ENCODE peak calls at places on chromosomes 16 and 17, in four cellular contexts. One of them, this sample, is unnamed.

GRCh38 chr17:42895185-42895555 is 5.4 kb upstream of the G6PC1 start:
- DNase-seq in sigmoid colon: peak
- DNase-seq in AG04450: peak
- DNase-seq in HL-60: no peak
- DNase-seq in this sample: peak

GRCh38 chr17:62804822-62805221 is 3.3 kb downstream of the MARCHF10 start:
- DNase-seq in HL-60: no peak
- DNase-seq in AG04450: no peak
- DNase-seq in sigmoid colon: no peak
- DNase-seq in this sample: no peak

GRCh38 chr16:22770866-22771265 is 43.1 kb upstream of the HS3ST2 start:
- DNase-seq in sigmoid colon: no peak
- DNase-seq in HL-60: no peak
- DNase-seq in AG04450: no peak
- DNase-seq in this sample: no peak

GRCh38 chr16:2611499-2611862 is 70.8 kb upstream of the KCTD5 start:
- DNase-seq in AG04450: no peak
- DNase-seq in HL-60: no peak
- DNase-seq in sigmoid colon: no peak
- DNase-seq in this sample: no peak

GRCh38 chr17:44623070-44623725 is 33.1 kb upstream of the MEIOC start:
- DNase-seq in sigmoid colon: peak
- DNase-seq in AG04450: no peak
- DNase-seq in HL-60: no peak
- DNase-seq in this sample: no peak

GRCh38 chr16:10362077-10362863 is 23.6 kb upstream of the ATF7IP2 start:
- DNase-seq in sigmoid colon: no peak
- DNase-seq in AG04450: no peak
- DNase-seq in HL-60: peak
- DNase-seq in this sample: no peak

GRCh38 chr17:2964831-2965230 is 98.6 kb downstream of the OR1D5 start:
- DNase-seq in sigmoid colon: no peak
- DNase-seq in AG04450: no peak
- DNase-seq in HL-60: no peak
- DNase-seq in this sample: no peak

GRCh38 chr17:7184091-7184488 is 4.9 kb upstream of the ASGR1 start:
- DNase-seq in HL-60: no peak
- DNase-seq in sigmoid colon: no peak
- DNase-seq in AG04450: no peak
- DNase-seq in this sample: no peak

GRCh38 chr17:69466451-69466850 is 52.0 kb downstream of the MAP2K6 start:
- DNase-seq in sigmoid colon: no peak
- DNase-seq in AG04450: no peak
- DNase-seq in HL-60: no peak
- DNase-seq in this sample: no peak

GRCh38 chr17:30377574-30377973 is 1.2 kb upstream of the CPD start:
- DNase-seq in AG04450: no peak
- DNase-seq in sigmoid colon: no peak
- DNase-seq in HL-60: no peak
- DNase-seq in this sample: no peak

GRCh38 chr16:71360378-71360777 is 1.9 kb downstream of the CALB2 start:
- DNase-seq in HL-60: no peak
- DNase-seq in sigmoid colon: no peak
- DNase-seq in AG04450: peak
- DNase-seq in this sample: no peak

GRCh38 chr16:65896448-65897153 is 469.9 kb upstream of the CDH5 start:
- DNase-seq in AG04450: no peak
- DNase-seq in HL-60: no peak
- DNase-seq in sigmoid colon: no peak
- DNase-seq in this sample: no peak

GRCh38 chr16:1923299-1924034 is 5.3 kb upstream of the HS3ST6 start:
- DNase-seq in AG04450: no peak
- DNase-seq in HL-60: no peak
- DNase-seq in sigmoid colon: no peak
- DNase-seq in this sample: no peak

GRCh38 chr17:67311551-67311950 is 54.8 kb downstream of the PSMD12 start:
- DNase-seq in AG04450: no peak
- DNase-seq in sigmoid colon: no peak
- DNase-seq in HL-60: no peak
- DNase-seq in this sample: no peak

GRCh38 chr16:9119795-9120194 is 28.4 kb downstream of the HAPSTR1 start:
- DNase-seq in HL-60: no peak
- DNase-seq in AG04450: peak
- DNase-seq in sigmoid colon: peak
- DNase-seq in this sample: no peak

GRCh38 chr17:73201215-73202069 is 8.6 kb downstream of the COG1 start:
- DNase-seq in HL-60: no peak
- DNase-seq in AG04450: no peak
- DNase-seq in sigmoid colon: no peak
- DNase-seq in this sample: peak

GRCh38 chr17:16506188-16506587 is 14.2 kb upstream of the LRRC75A start:
- DNase-seq in HL-60: no peak
- DNase-seq in AG04450: no peak
- DNase-seq in sigmoid colon: no peak
- DNase-seq in this sample: no peak

GRCh38 chr17:28907052-28907438 is 4.2 kb upstream of the DHRS13 start:
- DNase-seq in HL-60: no peak
- DNase-seq in AG04450: no peak
- DNase-seq in sigmoid colon: peak
- DNase-seq in this sample: no peak

GRCh38 chr17:38656959-38657823 is 17.6 kb downstream of the EPOP start:
- DNase-seq in AG04450: no peak
- DNase-seq in HL-60: no peak
- DNase-seq in sigmoid colon: no peak
- DNase-seq in this sample: no peak

GRCh38 chr16:28572659-28573510 is 19.2 kb downstream of the SGF29 start:
- DNase-seq in sigmoid colon: no peak
- DNase-seq in AG04450: no peak
- DNase-seq in HL-60: no peak
- DNase-seq in this sample: no peak

GRCh38 chr16:30070490-30070889 is 4.9 kb downstream of the ALDOA start:
- DNase-seq in sigmoid colon: no peak
- DNase-seq in AG04450: no peak
- DNase-seq in HL-60: no peak
- DNase-seq in this sample: no peak

GRCh38 chr17:75412455-75413317 is 7.2 kb upstream of the GRB2 start:
- DNase-seq in sigmoid colon: peak
- DNase-seq in HL-60: no peak
- DNase-seq in AG04450: peak
- DNase-seq in this sample: peak

GRCh38 chr17:82076785-82077591 is 11.4 kb upstream of the DUS1L start:
- DNase-seq in sigmoid colon: no peak
- DNase-seq in HL-60: no peak
- DNase-seq in AG04450: no peak
- DNase-seq in this sample: no peak

GRCh38 chr17:82077617-82078358 is 12.2 kb upstream of the DUS1L start:
- DNase-seq in sigmoid colon: no peak
- DNase-seq in AG04450: no peak
- DNase-seq in HL-60: no peak
- DNase-seq in this sample: no peak

GRCh38 chr17:82078433-82078832 is 12.8 kb upstream of the DUS1L start:
- DNase-seq in AG04450: no peak
- DNase-seq in sigmoid colon: no peak
- DNase-seq in HL-60: no peak
- DNase-seq in this sample: no peak

GRCh38 chr17:82073446-82073845 is 7.8 kb upstream of the DUS1L start:
- DNase-seq in sigmoid colon: no peak
- DNase-seq in AG04450: no peak
- DNase-seq in HL-60: no peak
- DNase-seq in this sample: no peak

GRCh38 chr17:82076018-82076784 is 10.6 kb upstream of the DUS1L start:
- DNase-seq in HL-60: no peak
- DNase-seq in sigmoid colon: no peak
- DNase-seq in AG04450: no peak
- DNase-seq in this sample: no peak
- H3K27ac ChIP-seq in HL-60: no peak
- H3K27ac ChIP-seq in sigmoid colon: no peak
- H3K27ac ChIP-seq in AG04450: no peak
- H3K27ac ChIP-seq in this sample: no peak

DNA sequence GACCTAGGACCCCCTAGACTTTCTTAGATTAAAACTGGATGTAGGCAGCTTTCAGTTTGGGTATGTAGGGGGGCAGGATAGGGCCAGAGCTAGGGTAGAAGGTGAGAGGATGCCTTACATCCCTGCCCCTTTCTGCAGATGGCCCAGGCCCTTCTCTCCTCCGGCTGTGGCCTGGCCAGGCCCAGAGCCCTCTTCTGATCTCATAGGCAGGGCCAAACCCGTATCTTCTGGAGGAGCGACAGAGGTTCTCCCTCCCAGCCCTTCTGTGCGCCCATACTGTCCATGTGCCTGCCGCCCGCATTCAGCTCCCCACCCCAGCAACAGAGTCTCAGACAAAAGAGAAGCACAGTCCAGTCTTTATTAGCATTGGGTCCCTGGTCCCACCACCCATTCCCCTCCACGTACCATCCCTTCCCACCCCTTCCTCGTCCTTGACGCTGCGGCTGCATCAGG is 2.0 kb upstream of the TSPOAP1 start:
- DNase-seq in HL-60: no peak
- DNase-seq in sigmoid colon: no peak
- DNase-seq in AG04450: no peak
- DNase-seq in this sample: no peak
- H3K4me3 ChIP-seq in HL-60: peak
- H3K4me3 ChIP-seq in sigmoid colon: peak
- H3K4me3 ChIP-seq in AG04450: no peak
- H3K4me3 ChIP-seq in this sample: peak

DNA sequence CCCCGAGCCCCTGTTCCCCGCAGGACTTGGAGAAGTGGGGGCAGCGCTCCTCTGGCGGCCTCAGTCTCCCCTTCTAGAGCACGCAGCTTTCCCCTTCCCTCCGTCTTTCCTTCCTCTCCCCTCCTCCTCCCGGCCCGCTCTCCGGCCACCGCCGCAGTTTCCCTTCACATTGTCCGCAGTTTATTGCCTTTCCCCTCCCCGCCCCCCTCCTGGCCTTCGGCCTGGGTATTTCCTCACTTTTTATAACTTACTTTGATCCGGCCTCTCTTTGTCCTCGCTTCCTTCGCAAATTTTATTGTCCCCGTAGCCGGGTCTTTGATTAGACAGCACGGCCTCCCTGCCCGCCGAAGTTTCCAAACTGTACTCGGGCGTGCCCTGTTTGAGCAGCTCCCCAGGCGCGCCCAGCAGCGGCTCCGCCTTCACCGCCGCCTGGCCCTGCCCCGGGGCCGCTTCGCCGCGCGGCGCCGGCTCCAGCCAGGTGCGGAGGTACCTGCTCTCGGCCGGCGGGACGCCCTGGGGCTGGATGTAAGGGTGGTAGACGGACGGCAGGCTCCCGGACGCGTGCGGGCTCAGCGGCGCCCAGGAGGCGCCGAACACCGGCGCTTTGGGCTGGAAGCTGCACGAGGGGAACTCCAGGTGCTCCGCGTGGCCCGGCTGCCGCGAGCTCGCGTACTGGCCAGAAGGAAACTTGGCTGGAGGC is 506 bp downstream of the HOXB9 start:
- DNase-seq in HL-60: no peak
- DNase-seq in AG04450: no peak
- DNase-seq in sigmoid colon: no peak
- DNase-seq in this sample: no peak
- H3K27ac ChIP-seq in HL-60: no peak
- H3K27ac ChIP-seq in AG04450: no peak
- H3K27ac ChIP-seq in sigmoid colon: peak
- H3K27ac ChIP-seq in this sample: no peak

GRCh38 chr17:40364906-40365305 is 369 bp upstream of the GJD3 start:
- DNase-seq in HL-60: no peak
- DNase-seq in AG04450: no peak
- DNase-seq in sigmoid colon: peak
- DNase-seq in this sample: no peak
- H3K4me3 ChIP-seq in HL-60: no peak
- H3K4me3 ChIP-seq in AG04450: peak
- H3K4me3 ChIP-seq in sigmoid colon: no peak
- H3K4me3 ChIP-seq in this sample: no peak

DNA sequence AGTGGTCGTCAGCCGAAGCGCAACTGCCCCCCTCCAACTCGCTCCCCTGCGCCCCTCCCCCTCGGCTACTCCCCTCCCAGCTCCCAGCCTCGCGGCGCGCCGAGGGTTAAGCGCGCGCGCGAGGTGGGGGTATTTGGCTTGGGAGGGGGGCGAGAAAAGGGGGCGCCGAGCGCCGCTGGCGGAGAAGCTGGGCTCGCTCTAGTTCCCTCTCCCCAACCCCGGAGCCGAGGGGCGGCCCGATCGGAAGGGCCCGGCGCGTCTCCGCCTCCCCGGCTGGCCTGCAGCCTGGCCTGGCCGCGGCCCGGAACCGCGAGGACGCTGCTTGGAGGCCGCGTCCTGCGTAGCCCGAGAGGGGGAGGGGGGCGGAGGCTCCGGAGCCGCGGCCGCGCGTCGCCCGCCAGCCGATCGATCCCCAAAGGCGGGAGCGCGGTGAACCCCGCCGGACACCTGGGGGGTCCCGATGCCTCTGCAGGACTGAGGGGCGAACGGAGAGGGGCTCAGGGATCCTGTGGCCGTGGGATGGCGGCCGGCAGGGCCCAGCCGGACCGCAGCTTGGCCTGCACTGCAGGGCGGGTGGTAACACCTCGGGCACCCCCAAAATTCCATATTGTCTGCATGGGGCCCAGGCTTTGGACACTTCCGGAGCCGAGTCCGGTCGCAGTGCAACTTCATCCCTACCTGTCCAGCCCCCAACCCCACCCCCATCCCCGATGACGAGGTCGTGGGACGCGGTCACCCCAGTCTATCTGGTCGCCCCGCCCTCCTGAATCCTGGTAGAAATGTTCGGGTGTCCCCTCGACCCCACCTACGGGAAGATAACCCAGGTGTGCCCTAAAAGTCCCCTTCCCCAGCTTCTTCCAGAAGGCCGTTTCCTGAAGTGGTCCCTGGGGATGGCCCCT is 4.9 kb upstream of the CBX4 start:
- DNase-seq in sigmoid colon: peak
- DNase-seq in HL-60: no peak
- DNase-seq in AG04450: no peak
- DNase-seq in this sample: no peak
- H3K27ac ChIP-seq in sigmoid colon: peak
- H3K27ac ChIP-seq in HL-60: no peak
- H3K27ac ChIP-seq in AG04450: no peak
- H3K27ac ChIP-seq in this sample: no peak

DNA sequence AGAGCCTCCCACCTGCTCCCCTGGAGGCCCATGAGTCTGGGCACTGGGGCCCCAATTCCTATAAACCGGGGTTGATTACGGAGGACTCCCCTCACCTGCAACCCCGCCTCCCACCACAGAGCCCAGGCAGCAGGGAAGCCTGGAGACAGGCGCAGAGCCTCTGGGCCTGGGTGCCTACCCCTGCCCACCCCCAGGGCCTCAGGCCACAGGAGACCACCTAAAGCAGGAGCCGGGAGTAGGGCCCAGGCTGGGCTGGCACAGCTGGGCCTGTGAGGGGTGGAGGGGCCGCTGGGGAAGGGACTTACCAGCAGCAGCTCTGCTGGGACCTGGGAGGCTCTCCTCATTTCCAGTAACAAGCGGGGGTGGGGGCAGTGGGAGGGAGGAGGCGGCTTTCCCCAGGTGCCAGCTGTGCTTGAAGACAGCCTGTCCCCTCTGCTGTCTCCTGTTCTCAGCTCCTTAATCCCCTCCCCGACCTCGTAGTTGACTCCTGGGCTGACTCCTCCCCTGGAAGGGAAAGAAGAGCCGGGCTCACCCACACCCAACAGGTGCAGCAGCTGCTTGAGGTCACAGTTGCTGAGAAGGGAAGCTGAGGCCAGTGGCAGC is 46.8 kb downstream of the TMEM235 start:
- DNase-seq in HL-60: no peak
- DNase-seq in sigmoid colon: no peak
- DNase-seq in AG04450: no peak
- DNase-seq in this sample: no peak
- H3K4me3 ChIP-seq in HL-60: no peak
- H3K4me3 ChIP-seq in sigmoid colon: no peak
- H3K4me3 ChIP-seq in AG04450: no peak
- H3K4me3 ChIP-seq in this sample: no peak